ENCODE peak calls at places on chromosome 13, in nine cellular contexts. One of them, this sample, is unnamed.

GRCh38 chr13:38628554-38628953 is 58.3 kb upstream of the FREM2 start:
- DNase-seq in anterior cingulate cortex: no peak
- DNase-seq in heart left ventricle: no peak
- DNase-seq in stimulated activated naive CD8-positive, alpha-beta T cell treated with anti-CD3 and anti-CD28 coated beads, Interleukin-15, amount 100 ng/mL, for 72 hours: no peak
- DNase-seq in CD8-positive, alpha-beta T cell: no peak
- DNase-seq in Right ventricle myocardium superior: no peak
- DNase-seq in left ventricle myocardium inferior: no peak
- DNase-seq in NCI-H345: no peak
- DNase-seq in upper lobe of right lung: no peak
- DNase-seq in this sample: no peak

GRCh38 chr13:70173236-70173959 is 65.1 kb upstream of the KLHL1 start:
- DNase-seq in left ventricle myocardium inferior: no peak
- DNase-seq in stimulated activated naive CD8-positive, alpha-beta T cell treated with anti-CD3 and anti-CD28 coated beads, Interleukin-15, amount 100 ng/mL, for 72 hours: no peak
- DNase-seq in heart left ventricle: no peak
- DNase-seq in anterior cingulate cortex: no peak
- DNase-seq in upper lobe of right lung: no peak
- DNase-seq in NCI-H345: no peak
- DNase-seq in Right ventricle myocardium superior: no peak
- DNase-seq in CD8-positive, alpha-beta T cell: no peak
- DNase-seq in this sample: no peak

GRCh38 chr13:94312511-94313191 is 166.8 kb downstream of the DCT start:
- DNase-seq in heart left ventricle: no peak
- DNase-seq in anterior cingulate cortex: no peak
- DNase-seq in stimulated activated naive CD8-positive, alpha-beta T cell treated with anti-CD3 and anti-CD28 coated beads, Interleukin-15, amount 100 ng/mL, for 72 hours: no peak
- DNase-seq in Right ventricle myocardium superior: no peak
- DNase-seq in upper lobe of right lung: no peak
- DNase-seq in left ventricle myocardium inferior: no peak
- DNase-seq in NCI-H345: peak
- DNase-seq in CD8-positive, alpha-beta T cell: no peak
- DNase-seq in this sample: no peak

GRCh38 chr13:73970413-73971055 is 163.7 kb downstream of the KLF12 start:
- DNase-seq in left ventricle myocardium inferior: no peak
- DNase-seq in Right ventricle myocardium superior: no peak
- DNase-seq in NCI-H345: no peak
- DNase-seq in stimulated activated naive CD8-positive, alpha-beta T cell treated with anti-CD3 and anti-CD28 coated beads, Interleukin-15, amount 100 ng/mL, for 72 hours: no peak
- DNase-seq in CD8-positive, alpha-beta T cell: no peak
- DNase-seq in heart left ventricle: no peak
- DNase-seq in upper lobe of right lung: no peak
- DNase-seq in anterior cingulate cortex: peak
- DNase-seq in this sample: no peak

GRCh38 chr13:82664183-82664582 is 1218.1 kb downstream of the SLITRK1 start:
- DNase-seq in anterior cingulate cortex: no peak
- DNase-seq in NCI-H345: no peak
- DNase-seq in upper lobe of right lung: no peak
- DNase-seq in stimulated activated naive CD8-positive, alpha-beta T cell treated with anti-CD3 and anti-CD28 coated beads, Interleukin-15, amount 100 ng/mL, for 72 hours: no peak
- DNase-seq in left ventricle myocardium inferior: no peak
- DNase-seq in CD8-positive, alpha-beta T cell: no peak
- DNase-seq in Right ventricle myocardium superior: no peak
- DNase-seq in heart left ventricle: no peak
- DNase-seq in this sample: no peak

GRCh38 chr13:77563110-77563509 is 27.6 kb downstream of the SCEL start:
- DNase-seq in heart left ventricle: no peak
- DNase-seq in upper lobe of right lung: no peak
- DNase-seq in left ventricle myocardium inferior: no peak
- DNase-seq in anterior cingulate cortex: no peak
- DNase-seq in stimulated activated naive CD8-positive, alpha-beta T cell treated with anti-CD3 and anti-CD28 coated beads, Interleukin-15, amount 100 ng/mL, for 72 hours: no peak
- DNase-seq in Right ventricle myocardium superior: no peak
- DNase-seq in NCI-H345: no peak
- DNase-seq in CD8-positive, alpha-beta T cell: no peak
- DNase-seq in this sample: no peak

GRCh38 chr13:20489185-20489820 is 36.4 kb downstream of the CRYL1 start:
- DNase-seq in heart left ventricle: peak
- DNase-seq in Right ventricle myocardium superior: no peak
- DNase-seq in anterior cingulate cortex: no peak
- DNase-seq in left ventricle myocardium inferior: no peak
- DNase-seq in NCI-H345: peak
- DNase-seq in CD8-positive, alpha-beta T cell: peak
- DNase-seq in stimulated activated naive CD8-positive, alpha-beta T cell treated with anti-CD3 and anti-CD28 coated beads, Interleukin-15, amount 100 ng/mL, for 72 hours: peak
- DNase-seq in upper lobe of right lung: no peak
- DNase-seq in this sample: no peak

GRCh38 chr13:24618219-24618955 is 61.8 kb upstream of the ATP12A start:
- DNase-seq in Right ventricle myocardium superior: no peak
- DNase-seq in upper lobe of right lung: no peak
- DNase-seq in NCI-H345: no peak
- DNase-seq in anterior cingulate cortex: no peak
- DNase-seq in heart left ventricle: no peak
- DNase-seq in stimulated activated naive CD8-positive, alpha-beta T cell treated with anti-CD3 and anti-CD28 coated beads, Interleukin-15, amount 100 ng/mL, for 72 hours: peak
- DNase-seq in left ventricle myocardium inferior: no peak
- DNase-seq in CD8-positive, alpha-beta T cell: peak
- DNase-seq in this sample: no peak

GRCh38 chr13:75511226-75511625 is 26.4 kb downstream of the COMMD6 start:
- DNase-seq in left ventricle myocardium inferior: no peak
- DNase-seq in Right ventricle myocardium superior: no peak
- DNase-seq in NCI-H345: no peak
- DNase-seq in heart left ventricle: no peak
- DNase-seq in CD8-positive, alpha-beta T cell: no peak
- DNase-seq in upper lobe of right lung: no peak
- DNase-seq in anterior cingulate cortex: no peak
- DNase-seq in stimulated activated naive CD8-positive, alpha-beta T cell treated with anti-CD3 and anti-CD28 coated beads, Interleukin-15, amount 100 ng/mL, for 72 hours: no peak
- DNase-seq in this sample: no peak

GRCh38 chr13:77516342-77516789 is 19.1 kb upstream of the SCEL start:
- DNase-seq in heart left ventricle: no peak
- DNase-seq in CD8-positive, alpha-beta T cell: no peak
- DNase-seq in stimulated activated naive CD8-positive, alpha-beta T cell treated with anti-CD3 and anti-CD28 coated beads, Interleukin-15, amount 100 ng/mL, for 72 hours: peak
- DNase-seq in upper lobe of right lung: no peak
- DNase-seq in Right ventricle myocardium superior: no peak
- DNase-seq in anterior cingulate cortex: no peak
- DNase-seq in left ventricle myocardium inferior: no peak
- DNase-seq in NCI-H345: no peak
- DNase-seq in this sample: no peak

GRCh38 chr13:50672025-50672424 is 171.5 kb downstream of the DLEU7 start:
- DNase-seq in upper lobe of right lung: no peak
- DNase-seq in NCI-H345: no peak
- DNase-seq in stimulated activated naive CD8-positive, alpha-beta T cell treated with anti-CD3 and anti-CD28 coated beads, Interleukin-15, amount 100 ng/mL, for 72 hours: no peak
- DNase-seq in CD8-positive, alpha-beta T cell: no peak
- DNase-seq in anterior cingulate cortex: no peak
- DNase-seq in heart left ventricle: no peak
- DNase-seq in Right ventricle myocardium superior: no peak
- DNase-seq in left ventricle myocardium inferior: no peak
- DNase-seq in this sample: no peak

GRCh38 chr13:73168993-73169401 is 110.2 kb downstream of the KLF5 start:
- DNase-seq in stimulated activated naive CD8-positive, alpha-beta T cell treated with anti-CD3 and anti-CD28 coated beads, Interleukin-15, amount 100 ng/mL, for 72 hours: no peak
- DNase-seq in heart left ventricle: no peak
- DNase-seq in NCI-H345: no peak
- DNase-seq in anterior cingulate cortex: no peak
- DNase-seq in Right ventricle myocardium superior: no peak
- DNase-seq in left ventricle myocardium inferior: no peak
- DNase-seq in CD8-positive, alpha-beta T cell: no peak
- DNase-seq in upper lobe of right lung: no peak
- DNase-seq in this sample: no peak

GRCh38 chr13:73273276-73273675 is 214.5 kb downstream of the KLF5 start:
- DNase-seq in upper lobe of right lung: no peak
- DNase-seq in Right ventricle myocardium superior: no peak
- DNase-seq in NCI-H345: no peak
- DNase-seq in CD8-positive, alpha-beta T cell: no peak
- DNase-seq in left ventricle myocardium inferior: no peak
- DNase-seq in heart left ventricle: no peak
- DNase-seq in stimulated activated naive CD8-positive, alpha-beta T cell treated with anti-CD3 and anti-CD28 coated beads, Interleukin-15, amount 100 ng/mL, for 72 hours: no peak
- DNase-seq in anterior cingulate cortex: no peak
- DNase-seq in this sample: no peak

GRCh38 chr13:40611004-40611403 is 55.4 kb downstream of the FOXO1 start:
- DNase-seq in NCI-H345: no peak
- DNase-seq in anterior cingulate cortex: no peak
- DNase-seq in left ventricle myocardium inferior: no peak
- DNase-seq in heart left ventricle: no peak
- DNase-seq in stimulated activated naive CD8-positive, alpha-beta T cell treated with anti-CD3 and anti-CD28 coated beads, Interleukin-15, amount 100 ng/mL, for 72 hours: no peak
- DNase-seq in upper lobe of right lung: no peak
- DNase-seq in Right ventricle myocardium superior: no peak
- DNase-seq in CD8-positive, alpha-beta T cell: no peak
- DNase-seq in this sample: no peak

GRCh38 chr13:59112375-59112774 is 1051.4 kb downstream of the DIAPH3 start:
- DNase-seq in stimulated activated naive CD8-positive, alpha-beta T cell treated with anti-CD3 and anti-CD28 coated beads, Interleukin-15, amount 100 ng/mL, for 72 hours: no peak
- DNase-seq in heart left ventricle: peak
- DNase-seq in left ventricle myocardium inferior: no peak
- DNase-seq in anterior cingulate cortex: peak
- DNase-seq in CD8-positive, alpha-beta T cell: no peak
- DNase-seq in NCI-H345: no peak
- DNase-seq in upper lobe of right lung: no peak
- DNase-seq in Right ventricle myocardium superior: no peak
- DNase-seq in this sample: no peak

GRCh38 chr13:24253520-24254150 is 55.7 kb upstream of the C1QTNF9 start:
- DNase-seq in left ventricle myocardium inferior: no peak
- DNase-seq in CD8-positive, alpha-beta T cell: no peak
- DNase-seq in stimulated activated naive CD8-positive, alpha-beta T cell treated with anti-CD3 and anti-CD28 coated beads, Interleukin-15, amount 100 ng/mL, for 72 hours: peak
- DNase-seq in anterior cingulate cortex: no peak
- DNase-seq in NCI-H345: no peak
- DNase-seq in upper lobe of right lung: no peak
- DNase-seq in Right ventricle myocardium superior: no peak
- DNase-seq in heart left ventricle: no peak
- DNase-seq in this sample: no peak

GRCh38 chr13:102571075-102571474 is 25.7 kb upstream of the TPP2 start:
- DNase-seq in left ventricle myocardium inferior: no peak
- DNase-seq in stimulated activated naive CD8-positive, alpha-beta T cell treated with anti-CD3 and anti-CD28 coated beads, Interleukin-15, amount 100 ng/mL, for 72 hours: no peak
- DNase-seq in upper lobe of right lung: no peak
- DNase-seq in CD8-positive, alpha-beta T cell: no peak
- DNase-seq in NCI-H345: peak
- DNase-seq in heart left ventricle: no peak
- DNase-seq in anterior cingulate cortex: no peak
- DNase-seq in Right ventricle myocardium superior: no peak
- DNase-seq in this sample: no peak

GRCh38 chr13:110422913-110423688 is 116.0 kb downstream of the COL4A2 start:
- DNase-seq in CD8-positive, alpha-beta T cell: no peak
- DNase-seq in heart left ventricle: no peak
- DNase-seq in NCI-H345: no peak
- DNase-seq in Right ventricle myocardium superior: no peak
- DNase-seq in anterior cingulate cortex: no peak
- DNase-seq in stimulated activated naive CD8-positive, alpha-beta T cell treated with anti-CD3 and anti-CD28 coated beads, Interleukin-15, amount 100 ng/mL, for 72 hours: no peak
- DNase-seq in upper lobe of right lung: no peak
- DNase-seq in left ventricle myocardium inferior: no peak
- DNase-seq in this sample: no peak

GRCh38 chr13:106230450-106230849 is 305.0 kb downstream of the EFNB2 start:
- DNase-seq in NCI-H345: no peak
- DNase-seq in left ventricle myocardium inferior: no peak
- DNase-seq in heart left ventricle: no peak
- DNase-seq in upper lobe of right lung: no peak
- DNase-seq in CD8-positive, alpha-beta T cell: no peak
- DNase-seq in Right ventricle myocardium superior: no peak
- DNase-seq in anterior cingulate cortex: no peak
- DNase-seq in stimulated activated naive CD8-positive, alpha-beta T cell treated with anti-CD3 and anti-CD28 coated beads, Interleukin-15, amount 100 ng/mL, for 72 hours: no peak
- DNase-seq in this sample: no peak

GRCh38 chr13:21537105-21537504 is 66.9 kb downstream of the MICU2 start:
- DNase-seq in stimulated activated naive CD8-positive, alpha-beta T cell treated with anti-CD3 and anti-CD28 coated beads, Interleukin-15, amount 100 ng/mL, for 72 hours: no peak
- DNase-seq in Right ventricle myocardium superior: no peak
- DNase-seq in left ventricle myocardium inferior: no peak
- DNase-seq in anterior cingulate cortex: no peak
- DNase-seq in heart left ventricle: no peak
- DNase-seq in NCI-H345: no peak
- DNase-seq in CD8-positive, alpha-beta T cell: no peak
- DNase-seq in upper lobe of right lung: no peak
- DNase-seq in this sample: no peak

GRCh38 chr13:60787083-60787482 is 390.1 kb downstream of the TDRD3 start:
- DNase-seq in left ventricle myocardium inferior: no peak
- DNase-seq in anterior cingulate cortex: no peak
- DNase-seq in heart left ventricle: no peak
- DNase-seq in CD8-positive, alpha-beta T cell: no peak
- DNase-seq in Right ventricle myocardium superior: no peak
- DNase-seq in upper lobe of right lung: no peak
- DNase-seq in stimulated activated naive CD8-positive, alpha-beta T cell treated with anti-CD3 and anti-CD28 coated beads, Interleukin-15, amount 100 ng/mL, for 72 hours: no peak
- DNase-seq in NCI-H345: no peak
- DNase-seq in this sample: no peak

GRCh38 chr13:102974574-102975195 is 91.5 kb downstream of the SLC10A2 start:
- DNase-seq in CD8-positive, alpha-beta T cell: no peak
- DNase-seq in left ventricle myocardium inferior: no peak
- DNase-seq in stimulated activated naive CD8-positive, alpha-beta T cell treated with anti-CD3 and anti-CD28 coated beads, Interleukin-15, amount 100 ng/mL, for 72 hours: no peak
- DNase-seq in Right ventricle myocardium superior: no peak
- DNase-seq in upper lobe of right lung: no peak
- DNase-seq in anterior cingulate cortex: no peak
- DNase-seq in heart left ventricle: no peak
- DNase-seq in NCI-H345: no peak
- DNase-seq in this sample: no peak

GRCh38 chr13:48000559-48001126 is 430 bp downstream of the SUCLA2 start:
- DNase-seq in CD8-positive, alpha-beta T cell: no peak
- DNase-seq in stimulated activated naive CD8-positive, alpha-beta T cell treated with anti-CD3 and anti-CD28 coated beads, Interleukin-15, amount 100 ng/mL, for 72 hours: no peak
- DNase-seq in NCI-H345: no peak
- DNase-seq in left ventricle myocardium inferior: no peak
- DNase-seq in upper lobe of right lung: no peak
- DNase-seq in anterior cingulate cortex: no peak
- DNase-seq in Right ventricle myocardium superior: no peak
- DNase-seq in heart left ventricle: peak
- DNase-seq in this sample: no peak

GRCh38 chr13:91302070-91302469 is 45.4 kb upstream of the MIR17HG start:
- DNase-seq in upper lobe of right lung: no peak
- DNase-seq in heart left ventricle: no peak
- DNase-seq in CD8-positive, alpha-beta T cell: no peak
- DNase-seq in NCI-H345: no peak
- DNase-seq in left ventricle myocardium inferior: no peak
- DNase-seq in stimulated activated naive CD8-positive, alpha-beta T cell treated with anti-CD3 and anti-CD28 coated beads, Interleukin-15, amount 100 ng/mL, for 72 hours: no peak
- DNase-seq in Right ventricle myocardium superior: no peak
- DNase-seq in anterior cingulate cortex: no peak
- DNase-seq in this sample: no peak

GRCh38 chr13:113137656-113138292 is 15.2 kb downstream of the F10 start:
- DNase-seq in stimulated activated naive CD8-positive, alpha-beta T cell treated with anti-CD3 and anti-CD28 coated beads, Interleukin-15, amount 100 ng/mL, for 72 hours: no peak
- DNase-seq in left ventricle myocardium inferior: no peak
- DNase-seq in NCI-H345: no peak
- DNase-seq in anterior cingulate cortex: no peak
- DNase-seq in CD8-positive, alpha-beta T cell: no peak
- DNase-seq in heart left ventricle: no peak
- DNase-seq in upper lobe of right lung: no peak
- DNase-seq in Right ventricle myocardium superior: no peak
- DNase-seq in this sample: no peak

GRCh38 chr13:98476106-98476505 is 100.8 kb downstream of the STK24 start:
- DNase-seq in CD8-positive, alpha-beta T cell: no peak
- DNase-seq in heart left ventricle: no peak
- DNase-seq in stimulated activated naive CD8-positive, alpha-beta T cell treated with anti-CD3 and anti-CD28 coated beads, Interleukin-15, amount 100 ng/mL, for 72 hours: peak
- DNase-seq in NCI-H345: no peak
- DNase-seq in left ventricle myocardium inferior: no peak
- DNase-seq in upper lobe of right lung: no peak
- DNase-seq in Right ventricle myocardium superior: no peak
- DNase-seq in anterior cingulate cortex: no peak
- DNase-seq in this sample: no peak

GRCh38 chr13:39047560-39047959 is 9.3 kb downstream of the NHLRC3 start:
- DNase-seq in NCI-H345: no peak
- DNase-seq in heart left ventricle: no peak
- DNase-seq in stimulated activated naive CD8-positive, alpha-beta T cell treated with anti-CD3 and anti-CD28 coated beads, Interleukin-15, amount 100 ng/mL, for 72 hours: no peak
- DNase-seq in CD8-positive, alpha-beta T cell: no peak
- DNase-seq in anterior cingulate cortex: peak
- DNase-seq in upper lobe of right lung: no peak
- DNase-seq in left ventricle myocardium inferior: no peak
- DNase-seq in Right ventricle myocardium superior: no peak
- DNase-seq in this sample: no peak

GRCh38 chr13:46553521-46553885 is 533 bp downstream of the LRCH1 start:
- DNase-seq in left ventricle myocardium inferior: no peak
- DNase-seq in upper lobe of right lung: peak
- DNase-seq in Right ventricle myocardium superior: no peak
- DNase-seq in heart left ventricle: peak
- DNase-seq in anterior cingulate cortex: no peak
- DNase-seq in CD8-positive, alpha-beta T cell: no peak
- DNase-seq in NCI-H345: no peak
- DNase-seq in stimulated activated naive CD8-positive, alpha-beta T cell treated with anti-CD3 and anti-CD28 coated beads, Interleukin-15, amount 100 ng/mL, for 72 hours: no peak
- DNase-seq in this sample: no peak

GRCh38 chr13:76440568-76440967 is 445.6 kb downstream of the KCTD12 start:
- DNase-seq in NCI-H345: no peak
- DNase-seq in Right ventricle myocardium superior: no peak
- DNase-seq in stimulated activated naive CD8-positive, alpha-beta T cell treated with anti-CD3 and anti-CD28 coated beads, Interleukin-15, amount 100 ng/mL, for 72 hours: no peak
- DNase-seq in anterior cingulate cortex: no peak
- DNase-seq in CD8-positive, alpha-beta T cell: no peak
- DNase-seq in heart left ventricle: no peak
- DNase-seq in left ventricle myocardium inferior: no peak
- DNase-seq in upper lobe of right lung: no peak
- DNase-seq in this sample: no peak

GRCh38 chr13:113410472-113411201 is 42.7 kb downstream of the ADPRHL1 start:
- DNase-seq in left ventricle myocardium inferior: no peak
- DNase-seq in upper lobe of right lung: peak
- DNase-seq in stimulated activated naive CD8-positive, alpha-beta T cell treated with anti-CD3 and anti-CD28 coated beads, Interleukin-15, amount 100 ng/mL, for 72 hours: no peak
- DNase-seq in Right ventricle myocardium superior: peak
- DNase-seq in CD8-positive, alpha-beta T cell: no peak
- DNase-seq in heart left ventricle: peak
- DNase-seq in anterior cingulate cortex: peak
- DNase-seq in NCI-H345: no peak
- DNase-seq in this sample: peak